ENCODE peak calls at places on chromosomes 2 and 18, in nine cellular contexts. T is GM23338, N is SK-N-SH, S is A549, W is Panc1, L is K562, E is HepG2, J is GM12878, R is HCT116. I is an unnamed sample.

GRCh38 chr2:179263015-179263414 is 1.6 kb downstream of the SESTD1 start:
- DNase-seq in S (peak), J (no peak), W (no peak), N (no peak), R (no peak), T (no peak), E (peak), L (no peak), I (no peak)

GRCh38 chr2:164479460-164479859 is 141.8 kb downstream of the GRB14 start:
- DNase-seq in R (peak), N (peak), W (no peak), S (peak), E (peak), J (no peak), T (peak), L (no peak), I (no peak)

GRCh38 chr2:96832751-96833507 is 10.9 kb downstream of the ANKRD23 start:
- DNase-seq in T (peak), N (no peak), L (no peak), W (no peak), R (no peak), S (peak), J (no peak), E (no peak), I (no peak)

GRCh38 chr18:33269223-33269622 is 171.3 kb downstream of the CCDC178 start:
- DNase-seq in S (no peak), L (no peak), N (no peak), T (peak), J (no peak), R (no peak), W (no peak), E (no peak), I (no peak)

GRCh38 chr2:49948091-49948490 is 793.8 kb upstream of the FSHR start:
- DNase-seq in E (no peak), L (no peak), R (no peak), N (no peak), S (no peak), J (no peak), W (no peak), T (no peak), I (no peak)

GRCh38 chr2:239249781-239250180 is 151.0 kb downstream of the HDAC4 start:
- DNase-seq in R (no peak), E (no peak), S (no peak), W (no peak), J (no peak), N (no peak), L (no peak), T (no peak), I (no peak)

GRCh38 chr2:54895735-54896134 is 154.5 kb downstream of the RTN4 start:
- DNase-seq in S (no peak), L (no peak), R (no peak), J (no peak), T (no peak), E (no peak), W (no peak), N (no peak), I (peak)

GRCh38 chr2:148201075-148202004 is 180.4 kb downstream of the MBD5 start:
- DNase-seq in R (peak), S (peak), E (peak), W (no peak), J (no peak), T (peak), L (peak), N (peak), I (peak)

GRCh38 chr2:204003276-204003985 is 66.9 kb downstream of the ICOS start:
- DNase-seq in L (no peak), E (no peak), N (no peak), R (no peak), T (no peak), J (no peak), S (no peak), W (no peak), I (no peak)

GRCh38 chr2:11749646-11750349 is 3.4 kb downstream of the LPIN1 start:
- DNase-seq in S (no peak), W (no peak), L (no peak), R (no peak), T (no peak), J (peak), E (no peak), N (peak), I (no peak)

GRCh38 chr2:240132651-240132980 is 3.5 kb downstream of the COPS9 start:
- DNase-seq in S (no peak), L (no peak), E (no peak), J (no peak), T (no peak), N (no peak), R (no peak), W (no peak), I (no peak)

GRCh38 chr2:43934567-43934966 is 61.2 kb downstream of the LRPPRC start:
- DNase-seq in J (no peak), R (no peak), S (no peak), L (no peak), E (no peak), T (no peak), N (no peak), W (no peak), I (no peak)

GRCh38 chr2:36480596-36480995 is 117.4 kb downstream of the FEZ2 start:
- DNase-seq in N (no peak), J (no peak), T (no peak), L (no peak), R (no peak), E (no peak), W (no peak), S (no peak), I (no peak)

GRCh38 chr2:222671259-222672067 is at the start of gene MOGAT1:
- DNase-seq in S (no peak), N (peak), J (no peak), T (peak), L (no peak), E (peak), R (no peak), W (no peak), I (no peak)

GRCh38 chr18:79933765-79934164 is 17.7 kb downstream of the SLC66A2 start:
- DNase-seq in J (no peak), L (no peak), R (no peak), E (peak), W (no peak), N (no peak), T (peak), S (no peak), I (peak)

GRCh38 chr18:6782861-6783260 is 53.3 kb downstream of the ARHGAP28 start:
- DNase-seq in T (no peak), J (no peak), L (no peak), W (no peak), N (no peak), R (no peak), S (no peak), E (no peak), I (no peak)

GRCh38 chr18:52694804-52695203 is 354.8 kb downstream of the DCC start:
- DNase-seq in W (no peak), T (peak), E (no peak), N (peak), S (peak), R (no peak), L (peak), J (no peak), I (no peak)

GRCh38 chr2:142180820-142181533 is 50.2 kb upstream of the LRP1B start:
- DNase-seq in R (peak), L (no peak), T (peak), N (no peak), S (peak), J (no peak), W (no peak), E (peak), I (no peak)

GRCh38 chr2:173076557-173077345 is 1.1 kb downstream of the MAP3K20 start:
- DNase-seq in S (peak), T (peak), L (peak), W (no peak), E (no peak), R (no peak), J (peak), N (peak), I (no peak)

GRCh38 chr2:32745191-32745590 is 117.3 kb downstream of the TTC27 start:
- DNase-seq in J (no peak), E (no peak), T (no peak), N (no peak), R (no peak), L (no peak), W (no peak), S (peak), I (no peak)

GRCh38 chr2:154439156-154439555 is 259.3 kb upstream of the KCNJ3 start:
- DNase-seq in S (no peak), W (no peak), N (no peak), L (no peak), E (peak), T (no peak), R (no peak), J (no peak), I (no peak)

GRCh38 chr2:154433010-154433409 is 265.5 kb upstream of the KCNJ3 start:
- DNase-seq in W (no peak), R (no peak), N (no peak), L (no peak), E (no peak), S (no peak), J (no peak), T (no peak), I (no peak)

GRCh38 chr2:154437104-154437503 is 261.4 kb upstream of the KCNJ3 start:
- DNase-seq in L (no peak), W (no peak), N (no peak), S (no peak), T (no peak), J (no peak), R (no peak), E (no peak), I (no peak)
- TF ChIP-seq REST in L (no peak), W (no peak), N (no peak), S (no peak), T (no peak), J (no peak), R (no peak), E (no peak), I (no peak)

DNA sequence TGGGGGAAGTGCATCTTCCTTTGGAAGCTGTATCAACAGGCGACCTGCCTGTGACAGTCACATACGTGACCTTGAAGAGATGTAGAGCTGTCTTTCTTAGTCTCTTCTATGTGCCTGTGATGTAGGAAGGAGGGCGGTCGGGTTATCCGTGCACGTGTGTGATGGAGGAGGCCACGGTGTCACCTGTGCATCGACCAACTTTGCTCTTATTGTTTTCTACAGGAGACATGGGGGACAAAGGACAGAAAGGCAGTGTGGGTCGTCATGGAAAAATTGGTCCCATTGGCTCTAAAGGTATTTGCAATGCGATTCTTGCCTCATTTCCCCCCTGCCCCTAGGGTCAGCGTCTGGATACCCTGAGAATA is 20.7 kb upstream of the ALLC start:
- DNase-seq in L (no peak), W (no peak), N (no peak), E (no peak), J (no peak), R (no peak), S (no peak), T (no peak), I (no peak)
- TF ChIP-seq REST in L (no peak), W (no peak), N (no peak), E (no peak), J (no peak), R (no peak), S (no peak), T (no peak), I (no peak)

GRCh38 chr2:15940661-15941482 is 522 bp downstream of the MYCN start:
- DNase-seq in E (no peak), R (no peak), N (peak), T (peak), J (no peak), L (no peak), S (peak), W (no peak), I (no peak)

GRCh38 chr2:15941483-15941853 is 1.1 kb downstream of the MYCN start:
- DNase-seq in T (peak), N (peak), S (no peak), R (no peak), W (no peak), E (no peak), J (no peak), L (no peak), I (no peak)

GRCh38 chr2:15942711-15943345 is 2.5 kb downstream of the MYCN start:
- DNase-seq in L (no peak), T (no peak), R (no peak), W (no peak), E (no peak), S (no peak), N (no peak), J (no peak), I (no peak)

GRCh38 chr2:15943378-15943851 is 3.1 kb downstream of the MYCN start:
- DNase-seq in R (no peak), N (peak), J (no peak), S (no peak), E (no peak), L (peak), W (no peak), T (peak), I (no peak)

GRCh38 chr2:15941970-15942710 is 1.8 kb downstream of the MYCN start:
- DNase-seq in J (no peak), E (no peak), S (no peak), W (no peak), L (no peak), T (peak), N (peak), R (no peak), I (no peak)
- TF ChIP-seq REST in J (no peak), E (no peak), S (no peak), W (no peak), L (no peak), T (no peak), N (no peak), R (no peak), I (no peak)

GRCh38 chr2:71669628-71670429 is 216.5 kb downstream of the DYSF start:
- DNase-seq in N (peak), J (no peak), R (no peak), T (no peak), S (no peak), L (no peak), W (no peak), E (no peak), I (no peak)
- TF ChIP-seq REST in N (no peak), J (no peak), R (no peak), T (no peak), S (no peak), L (no peak), W (no peak), E (no peak), I (no peak)

GRCh38 chr2:181311841-181312240 is 145.3 kb upstream of the ITGA4 start:
- DNase-seq in W (no peak), R (no peak), L (no peak), S (no peak), E (no peak), J (no peak), T (no peak), N (no peak), I (no peak)
- TF ChIP-seq REST in W (no peak), R (no peak), L (no peak), S (no peak), E (no peak), J (no peak), T (no peak), N (no peak), I (no peak)

DNA sequence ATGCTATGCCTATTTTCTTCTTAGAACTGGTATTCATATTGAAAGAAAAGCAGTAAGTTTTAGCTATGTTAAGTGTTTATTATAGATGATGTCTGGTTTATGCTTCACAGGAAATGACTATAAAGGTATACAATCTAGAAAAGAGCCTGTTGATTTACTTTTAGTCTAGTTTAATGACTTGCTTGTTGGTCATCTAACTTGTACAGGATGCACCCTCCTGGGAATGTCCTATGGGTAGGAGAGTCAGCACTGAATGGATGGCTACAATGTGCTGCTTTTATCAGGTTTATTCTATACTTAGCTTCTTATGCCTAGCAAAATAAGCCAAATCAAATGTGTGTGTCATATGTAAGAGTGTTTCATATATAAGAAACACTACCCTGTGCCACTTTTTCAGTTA is 175.8 kb downstream of the DIS3L2 start:
- DNase-seq in J (no peak), T (no peak), S (no peak), R (no peak), W (no peak), L (no peak), E (no peak), N (no peak), I (no peak)
- TF ChIP-seq REST in J (no peak), T (no peak), S (no peak), R (no peak), W (no peak), L (no peak), E (no peak), N (no peak), I (no peak)

DNA sequence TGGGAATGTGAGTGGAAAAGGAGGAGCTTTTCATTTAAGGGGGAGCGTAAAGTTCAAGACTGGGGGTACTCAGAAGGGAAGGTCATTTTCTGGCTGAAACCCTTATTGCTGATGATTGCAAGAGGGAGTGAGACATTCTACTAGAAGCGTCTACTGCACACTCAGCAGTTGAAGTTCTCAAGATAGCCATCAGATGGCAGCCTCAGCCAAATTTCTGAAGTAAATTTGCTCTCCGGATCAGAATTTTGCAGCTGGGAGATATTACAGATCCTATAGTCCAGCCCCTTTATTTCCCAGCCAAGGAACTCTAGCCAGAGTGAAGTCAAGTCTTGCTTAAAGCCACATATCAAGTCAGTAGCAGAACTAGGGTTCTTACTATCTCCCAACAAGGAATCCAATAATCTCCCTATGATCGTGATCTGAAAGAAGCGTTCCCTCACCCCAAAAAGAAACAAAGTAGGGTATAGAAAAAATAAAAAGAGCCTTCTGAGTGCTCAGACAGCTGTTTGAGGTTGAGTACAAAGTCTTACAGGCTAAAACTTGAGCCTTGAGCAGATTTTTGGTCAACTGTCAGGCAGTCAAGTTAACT is 24.0 kb downstream of the RAX start:
- DNase-seq in N (peak), S (peak), J (no peak), W (peak), R (peak), T (peak), E (peak), L (peak), I (peak)
- TF ChIP-seq REST in N (no peak), S (no peak), J (no peak), W (no peak), R (no peak), T (no peak), E (no peak), L (no peak), I (no peak)